ENCODE peak calls at places on chromosomes 7 and 10, in nine cellular contexts. G is CD8-positive, alpha-beta T cell; B is vagina; P is aorta; V is body of pancreas; X is right lobe of liver; S is CD4-positive, CD25-positive, alpha-beta regulatory T cell; Y is kidney; R is A549. Q is an unnamed sample. For H3K9me3, the result is how much of the 10 kb centered on the place peaks cover.

GRCh38 chr7:109335951-109336350 is 766.3 kb downstream of the DNAJB9 start:
- DNase-seq in G (no peak), B (no peak), P (no peak), V (no peak), X (no peak), S (no peak), Y (no peak), R (no peak), Q (no peak)

GRCh38 chr7:100874300-100874576 is 665 bp upstream of the SRRT start:
- DNase-seq in G (no peak), B (no peak), P (no peak), V (no peak), X (no peak), S (no peak), Y (peak), R (no peak), Q (no peak)

GRCh38 chr10:51530540-51530939 is 168.9 kb downstream of the CSTF2T start:
- DNase-seq in G (no peak), B (no peak), P (no peak), V (no peak), X (no peak), S (no peak), Y (no peak), R (no peak), Q (no peak)

GRCh38 chr7:148849393-148850098 is 34.5 kb downstream of the EZH2 start:
- DNase-seq in G (no peak), B (no peak), P (no peak), V (no peak), X (no peak), S (no peak), Y (no peak), R (no peak), Q (no peak)

GRCh38 chr10:69385454-69386350 is 31.0 kb downstream of the TACR2 start:
- DNase-seq in G (no peak), B (no peak), P (no peak), V (no peak), X (no peak), S (no peak), Y (no peak), R (no peak), Q (peak)

GRCh38 chr10:11578802-11579255 is 32.6 kb downstream of the USP6NL start:
- DNase-seq in G (no peak), B (no peak), P (no peak), V (no peak), X (no peak), S (no peak), Y (no peak), R (no peak), Q (no peak)

GRCh38 chr10:69434169-69434568 is 17.1 kb upstream of the TSPAN15 start:
- DNase-seq in G (no peak), B (no peak), P (no peak), V (no peak), X (no peak), S (no peak), Y (no peak), R (no peak), Q (no peak)

GRCh38 chr7:100891555-100891954 is 2.0 kb upstream of the UFSP1 start:
- DNase-seq in G (no peak), B (no peak), P (no peak), V (no peak), X (no peak), S (no peak), Y (no peak), R (peak), Q (no peak)

GRCh38 chr10:4057021-4057420 is 272.0 kb upstream of the KLF6 start:
- DNase-seq in G (no peak), B (peak), P (no peak), V (no peak), X (no peak), S (no peak), Y (no peak), R (no peak), Q (no peak)

GRCh38 chr10:89946106-89946505 is 244.7 kb downstream of the KIF20B start:
- DNase-seq in G (no peak), B (no peak), P (no peak), V (no peak), X (no peak), S (peak), Y (no peak), R (no peak), Q (no peak)

GRCh38 chr7:50782376-50783208 is at the start of gene GRB10:
- DNase-seq in G (no peak), B (no peak), P (peak), V (peak), X (peak), S (no peak), Y (peak), R (no peak), Q (peak)

GRCh38 chr10:78935697-78936407 is 132.9 kb upstream of the ZMIZ1 start:
- DNase-seq in G (no peak), B (no peak), P (no peak), V (no peak), X (no peak), S (no peak), Y (no peak), R (no peak), Q (no peak)

GRCh38 chr10:99432881-99433280 is 2.5 kb upstream of the GOT1 start:
- DNase-seq in G (no peak), B (no peak), P (no peak), V (no peak), X (peak), S (no peak), Y (no peak), R (no peak), Q (no peak)

GRCh38 chr10:118564652-118565051 is 30.8 kb downstream of the PRLHR start:
- DNase-seq in G (no peak), B (peak), P (no peak), V (no peak), X (no peak), S (no peak), Y (no peak), R (peak), Q (peak)

DNA sequence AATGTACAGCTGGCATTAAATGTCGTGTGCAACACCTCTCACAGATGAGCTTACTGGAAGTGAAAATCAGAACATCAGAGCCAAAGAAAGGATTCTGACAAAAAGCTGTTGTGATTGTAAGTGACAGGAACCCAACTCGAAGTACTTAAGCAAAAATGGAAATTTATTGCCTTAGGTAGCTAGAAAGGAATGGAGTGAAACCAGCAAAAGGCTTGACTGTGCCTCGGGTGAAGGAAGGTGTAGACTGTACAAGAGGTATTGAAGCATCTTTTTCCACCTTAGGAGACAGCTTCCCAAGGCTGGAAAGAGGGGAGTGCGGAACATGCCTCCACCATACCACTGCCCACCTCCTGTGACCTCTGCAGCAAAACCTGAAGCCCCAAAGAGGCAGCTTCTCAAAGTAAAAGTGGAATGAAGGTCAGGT is 27.3 kb upstream of the ITGB1 start:
- DNase-seq in G (no peak), B (no peak), P (no peak), V (no peak), X (no peak), S (no peak), Y (no peak), R (no peak), Q (no peak)
- H3K4me3 ChIP-seq in G (no peak), B (no peak), P (no peak), V (no peak), X (no peak), S (no peak), Y (no peak), R (peak), Q (no peak)

GRCh38 chr7:159151231-159151630 is 6.6 kb upstream of the VIPR2 start:
- DNase-seq in G (no peak), B (peak), P (no peak), V (no peak), X (no peak), S (no peak), Y (no peak), R (no peak), Q (no peak)

GRCh38 chr7:159154243-159154642 is 9.6 kb upstream of the VIPR2 start:
- DNase-seq in G (no peak), B (peak), P (no peak), V (peak), X (no peak), S (no peak), Y (no peak), R (no peak), Q (no peak)

GRCh38 chr7:159155410-159155809 is 10.7 kb upstream of the VIPR2 start:
- DNase-seq in G (no peak), B (peak), P (no peak), V (no peak), X (no peak), S (no peak), Y (no peak), R (no peak), Q (no peak)

GRCh38 chr7:159152816-159153215 is 8.1 kb upstream of the VIPR2 start:
- DNase-seq in G (no peak), B (peak), P (no peak), V (no peak), X (no peak), S (no peak), Y (no peak), R (no peak), Q (no peak)

GRCh38 chr7:159153511-159153910 is 8.8 kb upstream of the VIPR2 start:
- DNase-seq in G (no peak), B (peak), P (no peak), V (no peak), X (no peak), S (no peak), Y (no peak), R (no peak), Q (no peak)
- H3K9me3 ChIP-seq in G (under half), B (under half), P (under half), V (under half), X (under half), S (under half), Y (under half), R (under half), Q (under half)

DNA sequence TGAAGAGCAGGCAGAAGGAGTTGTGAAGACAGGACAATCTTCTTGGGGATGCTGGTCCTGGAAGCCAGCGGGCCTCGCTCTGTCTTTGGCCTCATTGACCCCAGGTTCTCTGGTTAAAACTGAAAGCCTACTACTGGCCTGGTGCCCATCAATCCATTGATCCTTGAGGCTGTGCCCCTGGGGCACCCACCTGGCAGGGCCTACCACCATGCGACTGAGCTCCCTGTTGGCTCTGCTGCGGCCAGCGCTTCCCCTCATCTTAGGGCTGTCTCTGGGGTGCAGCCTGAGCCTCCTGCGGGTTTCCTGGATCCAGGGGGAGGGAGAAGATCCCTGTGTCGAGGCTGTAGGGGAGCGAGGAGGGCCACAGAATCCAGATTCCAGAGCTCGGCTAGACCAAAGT is 1.5 kb downstream of the CHPF2 start:
- DNase-seq in G (no peak), B (no peak), P (peak), V (no peak), X (no peak), S (no peak), Y (no peak), R (no peak), Q (no peak)
- H3K4me3 ChIP-seq in G (no peak), B (peak), P (no peak), V (no peak), X (peak), S (peak), Y (peak), R (peak), Q (peak)

GRCh38 chr7:57651006-57651405 is 201.0 kb downstream of the ZNF716 start:
- DNase-seq in G (no peak), B (no peak), P (peak), V (no peak), X (no peak), S (no peak), Y (no peak), R (no peak), Q (no peak)
- H3K9me3 ChIP-seq in G (under half), B (under half), P (under half), V (under half), X (under half), S (under half), Y (under half), R (under half), Q (under half)

GRCh38 chr10:114403545-114404161 is 649 bp downstream of the AFAP1L2 start:
- DNase-seq in G (no peak), B (no peak), P (peak), V (peak), X (no peak), S (no peak), Y (peak), R (peak), Q (no peak)
- H3K4me3 ChIP-seq in G (no peak), B (peak), P (peak), V (peak), X (peak), S (no peak), Y (peak), R (peak), Q (peak)

GRCh38 chr7:158262284-158263109 is 325.1 kb downstream of the PTPRN2 start:
- DNase-seq in G (no peak), B (no peak), P (no peak), V (no peak), X (no peak), S (no peak), Y (no peak), R (no peak), Q (no peak)
- H3K9me3 ChIP-seq in G (under half), B (under half), P (under half), V (under half), X (under half), S (under half), Y (under half), R (under half), Q (under half)

DNA sequence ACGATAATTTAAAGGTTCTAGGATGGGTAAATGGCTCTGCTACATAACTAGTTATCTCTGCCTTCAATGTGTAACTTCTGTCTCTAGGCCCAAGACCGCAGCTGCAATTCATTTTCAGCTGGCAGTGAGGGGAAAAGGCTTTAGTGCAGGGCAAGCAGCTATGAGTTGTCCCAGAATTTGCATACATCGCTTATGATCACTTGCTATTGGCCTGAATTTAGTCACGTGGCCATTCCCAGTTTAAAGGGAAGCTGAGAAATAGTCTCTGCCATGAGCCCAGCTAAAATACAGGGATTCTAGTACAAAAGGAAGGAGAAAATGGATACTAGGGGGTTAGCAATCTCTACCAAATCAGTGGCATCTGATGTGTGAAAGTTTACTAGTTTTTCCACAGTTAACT is 145.8 kb upstream of the IMMP2L start:
- DNase-seq in G (no peak), B (no peak), P (no peak), V (no peak), X (no peak), S (no peak), Y (no peak), R (no peak), Q (no peak)
- H3K4me3 ChIP-seq in G (no peak), B (no peak), P (no peak), V (no peak), X (no peak), S (no peak), Y (no peak), R (no peak), Q (no peak)

GRCh38 chr7:158343936-158344455 is 243.6 kb downstream of the PTPRN2 start:
- DNase-seq in G (no peak), B (peak), P (no peak), V (no peak), X (no peak), S (no peak), Y (no peak), R (no peak), Q (no peak)

GRCh38 chr7:158345731-158346130 is 241.9 kb downstream of the PTPRN2 start:
- DNase-seq in G (no peak), B (peak), P (no peak), V (no peak), X (no peak), S (no peak), Y (peak), R (no peak), Q (no peak)

GRCh38 chr7:158348446-158348845 is 239.2 kb downstream of the PTPRN2 start:
- DNase-seq in G (no peak), B (peak), P (peak), V (no peak), X (no peak), S (no peak), Y (peak), R (no peak), Q (no peak)

GRCh38 chr7:158344706-158345300 is 242.8 kb downstream of the PTPRN2 start:
- DNase-seq in G (no peak), B (peak), P (no peak), V (no peak), X (no peak), S (no peak), Y (peak), R (no peak), Q (no peak)

GRCh38 chr7:158343526-158343925 is 244.1 kb downstream of the PTPRN2 start:
- DNase-seq in G (no peak), B (peak), P (no peak), V (no peak), X (no peak), S (no peak), Y (no peak), R (no peak), Q (no peak)
- H3K9me3 ChIP-seq in G (under half), B (under half), P (under half), V (under half), X (under half), S (under half), Y (under half), R (under half), Q (under half)